ENCODE peak calls at places on chromosome 14, in eight cellular contexts. V is colonic mucosa, Q is A549, O is transverse colon, M is neural progenitor cell, X is activated B cell treated with CpG ODN at 0.5 μM for 24 hours, N is cardiac muscle cell, L is kidney. J is an unnamed sample.

GRCh38 chr14:59239030-59239429 is 50.6 kb downstream of the DAAM1 start:
- DNase-seq in V (no peak), Q (no peak), O (no peak), M (no peak), X (no peak), N (no peak), L (no peak), J (no peak)

GRCh38 chr14:104891664-104892500 is 26.8 kb downstream of the CEP170B start:
- DNase-seq in V (peak), Q (no peak), O (no peak), M (no peak), X (no peak), N (no peak), L (peak), J (peak)

GRCh38 chr14:20606190-20606901 is 15.2 kb upstream of the RNASE12 start:
- DNase-seq in V (peak), Q (peak), O (peak), M (peak), X (no peak), N (peak), L (no peak), J (peak)

GRCh38 chr14:53652068-53652467 is 304.6 kb downstream of the BMP4 start:
- DNase-seq in V (no peak), Q (no peak), O (no peak), M (no peak), X (no peak), N (no peak), L (no peak), J (no peak)

GRCh38 chr14:79074501-79074900 is 904.3 kb downstream of the NRXN3 start:
- DNase-seq in V (no peak), Q (no peak), O (no peak), M (no peak), X (no peak), N (no peak), L (no peak), J (no peak)

GRCh38 chr14:36747411-36748184 is 85.9 kb downstream of the PAX9 start:
- DNase-seq in V (no peak), Q (peak), O (no peak), M (peak), X (no peak), N (no peak), L (no peak), J (no peak)

GRCh38 chr14:74275265-74275841 is 27.4 kb downstream of the ABCD4 start:
- DNase-seq in V (no peak), Q (peak), O (no peak), M (no peak), X (no peak), N (peak), L (no peak), J (peak)

GRCh38 chr14:65286443-65286842 is 126.1 kb upstream of the FUT8 start:
- DNase-seq in V (no peak), Q (peak), O (no peak), M (no peak), X (no peak), N (peak), L (no peak), J (no peak)

GRCh38 chr14:100363053-100363452 is 39.9 kb downstream of the SLC25A47 start:
- DNase-seq in V (no peak), Q (no peak), O (no peak), M (no peak), X (no peak), N (no peak), L (no peak), J (no peak)

GRCh38 chr14:95062946-95063345 is 94.4 kb downstream of the DICER1 start:
- DNase-seq in V (no peak), Q (no peak), O (no peak), M (no peak), X (no peak), N (no peak), L (no peak), J (no peak)

GRCh38 chr14:24734917-24735500 is 101.0 kb upstream of the GZMB start:
- DNase-seq in V (peak), Q (peak), O (peak), M (peak), X (no peak), N (peak), L (no peak), J (peak)

GRCh38 chr14:90632868-90633267 is 183.4 kb downstream of the TTC7B start:
- DNase-seq in V (no peak), Q (no peak), O (no peak), M (no peak), X (no peak), N (no peak), L (no peak), J (no peak)

GRCh38 chr14:104886690-104887622 is 21.9 kb downstream of the CEP170B start:
- DNase-seq in V (peak), Q (no peak), O (peak), M (no peak), X (peak), N (no peak), L (peak), J (peak)

GRCh38 chr14:65431951-65432350 is 19.4 kb downstream of the FUT8 start:
- DNase-seq in V (no peak), Q (no peak), O (no peak), M (no peak), X (no peak), N (peak), L (no peak), J (no peak)

GRCh38 chr14:95359974-95360826 is 40.5 kb upstream of the CLMN start:
- DNase-seq in V (no peak), Q (no peak), O (no peak), M (peak), X (no peak), N (peak), L (peak), J (no peak)

DNA sequence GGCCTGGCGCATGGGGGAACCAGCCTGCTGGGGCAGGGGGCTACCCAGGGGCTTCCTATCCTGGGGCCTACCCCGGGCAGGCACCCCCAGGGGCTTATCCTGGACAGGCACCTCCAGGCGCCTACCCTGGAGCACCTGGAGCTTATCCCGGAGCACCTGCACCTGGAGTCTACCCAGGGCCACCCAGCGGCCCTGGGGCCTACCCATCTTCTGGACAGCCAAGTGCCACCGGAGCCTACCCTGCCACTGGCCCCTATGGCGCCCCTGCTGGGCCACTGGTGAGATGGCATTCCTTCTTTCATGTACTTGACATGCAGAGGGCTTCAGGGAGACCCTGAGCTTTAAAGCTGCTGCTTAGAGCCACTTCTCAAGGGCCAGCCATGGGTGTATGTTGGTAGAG is 9.0 kb downstream of the LGALS3 start:
- DNase-seq in V (no peak), Q (no peak), O (no peak), M (peak), X (no peak), N (no peak), L (no peak), J (no peak)
- TF ChIP-seq CTCF in V (no peak), Q (peak), O (no peak), M (peak), X (no peak), N (peak), L (no peak), J (peak)

GRCh38 chr14:70193396-70193795 is 4.6 kb upstream of the SLC8A3 start:
- DNase-seq in V (no peak), Q (no peak), O (no peak), M (no peak), X (no peak), N (no peak), L (no peak), J (no peak)

GRCh38 chr14:70188608-70189540 is at the start of gene SLC8A3:
- DNase-seq in V (peak), Q (peak), O (no peak), M (peak), X (no peak), N (peak), L (peak), J (peak)

GRCh38 chr14:70190156-70190555 is 1.4 kb upstream of the SLC8A3 start:
- DNase-seq in V (no peak), Q (no peak), O (no peak), M (peak), X (no peak), N (no peak), L (no peak), J (no peak)

GRCh38 chr14:70189678-70190077 is 927 bp upstream of the SLC8A3 start:
- DNase-seq in V (no peak), Q (no peak), O (no peak), M (peak), X (no peak), N (no peak), L (no peak), J (no peak)

GRCh38 chr14:70192915-70193314 is 4.2 kb upstream of the SLC8A3 start:
- DNase-seq in V (no peak), Q (peak), O (no peak), M (peak), X (no peak), N (no peak), L (no peak), J (no peak)
- TF ChIP-seq CTCF in V (no peak), Q (no peak), O (no peak), M (no peak), X (no peak), N (no peak), L (no peak), J (no peak)

GRCh38 chr14:92677955-92678354 is 70.5 kb downstream of the LGMN start:
- DNase-seq in V (no peak), Q (no peak), O (no peak), M (no peak), X (no peak), N (no peak), L (peak), J (no peak)

GRCh38 chr14:92677087-92677668 is 71.2 kb downstream of the LGMN start:
- DNase-seq in V (no peak), Q (no peak), O (no peak), M (no peak), X (peak), N (peak), L (peak), J (no peak)

GRCh38 chr14:92676448-92677086 is 71.9 kb downstream of the LGMN start:
- DNase-seq in V (no peak), Q (no peak), O (no peak), M (peak), X (no peak), N (no peak), L (peak), J (no peak)

GRCh38 chr14:92675421-92675820 is 73.0 kb downstream of the LGMN start:
- DNase-seq in V (no peak), Q (no peak), O (no peak), M (no peak), X (no peak), N (no peak), L (peak), J (no peak)

GRCh38 chr14:92676031-92676430 is 72.4 kb downstream of the LGMN start:
- DNase-seq in V (no peak), Q (no peak), O (peak), M (no peak), X (no peak), N (no peak), L (peak), J (no peak)
- TF ChIP-seq CTCF in V (no peak), Q (no peak), O (no peak), M (no peak), X (no peak), N (no peak), L (no peak), J (no peak)

GRCh38 chr14:106605548-106606448 is 1079.4 kb downstream of the TMEM121 start:
- DNase-seq in V (peak), Q (peak), O (peak), M (no peak), X (peak), N (no peak), L (no peak), J (peak)
- TF ChIP-seq CTCF in V (no peak), Q (no peak), O (peak), M (no peak), X (no peak), N (no peak), L (no peak), J (peak)

GRCh38 chr14:76773188-76773885 is 12.1 kb downstream of the VASH1 start:
- DNase-seq in V (peak), Q (peak), O (peak), M (no peak), X (no peak), N (peak), L (peak), J (no peak)
- TF ChIP-seq CTCF in V (no peak), Q (no peak), O (no peak), M (no peak), X (no peak), N (peak), L (no peak), J (no peak)

GRCh38 chr14:99055816-99056215 is 216.2 kb downstream of the BCL11B start:
- DNase-seq in V (no peak), Q (no peak), O (peak), M (no peak), X (no peak), N (no peak), L (peak), J (no peak)

GRCh38 chr14:99055019-99055418 is 217.0 kb downstream of the BCL11B start:
- DNase-seq in V (no peak), Q (no peak), O (no peak), M (no peak), X (no peak), N (no peak), L (no peak), J (no peak)

GRCh38 chr14:99062216-99062615 is 209.8 kb downstream of the BCL11B start:
- DNase-seq in V (no peak), Q (no peak), O (no peak), M (no peak), X (no peak), N (no peak), L (no peak), J (no peak)

GRCh38 chr14:99058542-99058941 is 213.5 kb downstream of the BCL11B start:
- DNase-seq in V (no peak), Q (no peak), O (no peak), M (no peak), X (no peak), N (no peak), L (no peak), J (no peak)

GRCh38 chr14:99057684-99058083 is 214.3 kb downstream of the BCL11B start:
- DNase-seq in V (no peak), Q (no peak), O (no peak), M (no peak), X (no peak), N (no peak), L (no peak), J (no peak)
- TF ChIP-seq CTCF in V (no peak), Q (no peak), O (no peak), M (no peak), X (no peak), N (no peak), L (no peak), J (no peak)

DNA sequence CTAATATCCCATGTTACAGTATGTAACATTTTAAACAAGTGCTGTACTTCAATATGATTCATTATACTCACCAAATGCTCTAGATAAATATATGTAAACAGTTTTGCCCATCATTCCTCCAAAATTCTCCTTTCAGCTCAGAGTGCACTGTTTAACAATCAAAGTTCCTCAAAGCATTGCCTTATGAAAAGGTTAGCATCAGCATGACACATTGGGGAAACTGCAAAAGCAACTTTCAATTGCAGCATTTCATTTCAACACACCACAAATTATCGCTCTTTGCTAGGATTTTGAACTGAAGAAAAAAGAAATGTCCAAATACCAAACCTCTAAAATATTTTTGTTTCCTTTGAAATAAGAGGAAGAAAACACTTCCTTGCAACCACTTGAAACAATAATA is 413.2 kb downstream of the FLRT2 start:
- DNase-seq in V (no peak), Q (no peak), O (no peak), M (no peak), X (no peak), N (no peak), L (no peak), J (no peak)
- TF ChIP-seq CTCF in V (no peak), Q (no peak), O (no peak), M (no peak), X (no peak), N (no peak), L (no peak), J (no peak)

GRCh38 chr14:85129907-85130306 is 400.0 kb upstream of the FLRT2 start:
- DNase-seq in V (no peak), Q (no peak), O (no peak), M (no peak), X (no peak), N (no peak), L (no peak), J (no peak)

GRCh38 chr14:85131523-85131922 is 398.4 kb upstream of the FLRT2 start:
- DNase-seq in V (no peak), Q (no peak), O (no peak), M (peak), X (no peak), N (no peak), L (no peak), J (no peak)
- TF ChIP-seq CTCF in V (no peak), Q (no peak), O (no peak), M (peak), X (no peak), N (no peak), L (peak), J (no peak)

DNA sequence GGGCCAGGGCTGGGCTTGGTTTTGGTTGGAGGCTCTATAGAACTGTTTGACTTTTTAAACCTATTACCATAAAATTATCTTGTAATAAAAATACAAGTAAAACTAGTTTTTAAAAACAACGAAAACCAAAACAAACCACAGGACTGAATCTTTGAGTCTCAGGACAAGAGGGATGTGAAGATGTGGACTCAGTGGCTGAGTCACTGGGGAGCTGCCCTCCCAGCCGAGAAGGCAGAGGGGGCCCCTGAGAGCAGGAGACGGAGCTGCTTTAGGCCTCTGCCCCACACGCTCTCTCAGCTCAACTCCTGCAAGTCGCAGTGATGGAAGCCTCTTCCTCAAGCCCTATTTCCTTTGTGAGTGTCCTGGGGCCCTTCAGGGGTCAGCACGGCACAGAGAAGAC is 59.0 kb downstream of the CDC42BPB start:
- DNase-seq in V (no peak), Q (no peak), O (no peak), M (no peak), X (no peak), N (no peak), L (no peak), J (no peak)
- TF ChIP-seq CTCF in V (no peak), Q (no peak), O (no peak), M (no peak), X (no peak), N (no peak), L (no peak), J (no peak)

GRCh38 chr14:101496779-101497420 is 64.4 kb upstream of the DIO3 start:
- DNase-seq in V (no peak), Q (no peak), O (peak), M (peak), X (no peak), N (no peak), L (no peak), J (no peak)
- TF ChIP-seq CTCF in V (no peak), Q (no peak), O (no peak), M (no peak), X (no peak), N (no peak), L (no peak), J (no peak)

J was measured in BE2C.